ENCODE peak calls at places on chromosomes 11 and 22, in four cellular contexts. One of them, this sample, is unnamed.

GRCh38 chr11:66265531-66266377 is 2.7 kb upstream of the RAB1B start:
- DNase-seq in hepatocyte: no peak
- DNase-seq in psoas muscle: no peak
- DNase-seq in choroid plexus epithelial cell: no peak
- DNase-seq in this sample: no peak

GRCh38 chr11:6812391-6813005 is 13.0 kb upstream of the OR6A2 start:
- DNase-seq in hepatocyte: peak; percentile 56
- DNase-seq in psoas muscle: no peak
- DNase-seq in choroid plexus epithelial cell: peak; percentile 65
- DNase-seq in this sample: peak; percentile 33

GRCh38 chr11:12693485-12694181 is 19.4 kb downstream of the TEAD1 start:
- DNase-seq in hepatocyte: peak; percentile 73
- DNase-seq in psoas muscle: peak; percentile 32
- DNase-seq in choroid plexus epithelial cell: peak; percentile 97
- DNase-seq in this sample: peak; percentile 98

GRCh38 chr22:29689872-29690213 is 30.0 kb upstream of the CABP7 start:
- DNase-seq in hepatocyte: peak; percentile 75
- DNase-seq in psoas muscle: peak; percentile 67
- DNase-seq in choroid plexus epithelial cell: peak; percentile 71
- DNase-seq in this sample: peak; percentile 44

GRCh38 chr22:46085831-46086576 is 64.3 kb upstream of the PPARA start:
- DNase-seq in hepatocyte: no peak
- DNase-seq in psoas muscle: peak; percentile 91
- DNase-seq in choroid plexus epithelial cell: no peak
- DNase-seq in this sample: peak; percentile 95

GRCh38 chr11:36622431-36623136 is 24.5 kb upstream of the RAG2 start:
- DNase-seq in hepatocyte: peak; percentile 40
- DNase-seq in psoas muscle: no peak
- DNase-seq in choroid plexus epithelial cell: peak; percentile 63
- DNase-seq in this sample: peak; percentile 30

GRCh38 chr11:59802639-59803176 is 7.9 kb downstream of the MRPL16 start:
- DNase-seq in hepatocyte: peak; percentile 62
- DNase-seq in psoas muscle: no peak
- DNase-seq in choroid plexus epithelial cell: peak; percentile 75
- DNase-seq in this sample: peak; percentile 70

GRCh38 chr22:27588273-27588672 is 213.3 kb downstream of the MN1 start:
- DNase-seq in hepatocyte: peak; percentile 69
- DNase-seq in psoas muscle: no peak
- DNase-seq in choroid plexus epithelial cell: no peak
- DNase-seq in this sample: no peak

GRCh38 chr11:1696608-1697570 is at the start of gene KRTAP5-6:
- DNase-seq in hepatocyte: no peak
- DNase-seq in psoas muscle: no peak
- DNase-seq in choroid plexus epithelial cell: no peak
- DNase-seq in this sample: no peak

GRCh38 chr11:35083181-35084061 is 55.5 kb upstream of the CD44 start:
- DNase-seq in hepatocyte: peak; percentile 60
- DNase-seq in psoas muscle: peak; percentile 42
- DNase-seq in choroid plexus epithelial cell: peak; percentile 99
- DNase-seq in this sample: peak; percentile 88

GRCh38 chr11:123221074-123221473 is 26.0 kb upstream of the CLMP start:
- DNase-seq in hepatocyte: no peak
- DNase-seq in psoas muscle: no peak
- DNase-seq in choroid plexus epithelial cell: no peak
- DNase-seq in this sample: peak; percentile 88

GRCh38 chr22:43996170-43996980 is 27.7 kb upstream of the PARVB start:
- DNase-seq in hepatocyte: no peak
- DNase-seq in psoas muscle: peak; percentile 55
- DNase-seq in choroid plexus epithelial cell: no peak
- DNase-seq in this sample: no peak

GRCh38 chr11:59053387-59053786 is 32.7 kb upstream of the GLYATL1B start:
- DNase-seq in hepatocyte: peak; percentile 64
- DNase-seq in psoas muscle: peak; percentile 62
- DNase-seq in choroid plexus epithelial cell: peak; percentile 57
- DNase-seq in this sample: peak; percentile 64

GRCh38 chr22:50218996-50219727 is 18.4 kb downstream of the SELENOO start:
- DNase-seq in hepatocyte: peak; percentile 83
- DNase-seq in psoas muscle: peak; percentile 84
- DNase-seq in choroid plexus epithelial cell: peak; percentile 94
- DNase-seq in this sample: peak; percentile 81

GRCh38 chr11:45252877-45253276 is 33.3 kb downstream of the SYT13 start:
- DNase-seq in hepatocyte: no peak
- DNase-seq in psoas muscle: no peak
- DNase-seq in choroid plexus epithelial cell: no peak
- DNase-seq in this sample: no peak

GRCh38 chr11:119509969-119510401 is 87.0 kb upstream of the THY1 start:
- DNase-seq in hepatocyte: peak; percentile 64
- DNase-seq in psoas muscle: peak; percentile 46
- DNase-seq in choroid plexus epithelial cell: peak; percentile 86
- DNase-seq in this sample: peak; percentile 48

GRCh38 chr11:128759597-128759996 is 65.7 kb downstream of the FLI1 start:
- DNase-seq in hepatocyte: peak; percentile 13
- DNase-seq in psoas muscle: no peak
- DNase-seq in choroid plexus epithelial cell: peak; percentile 48
- DNase-seq in this sample: peak; percentile 53

GRCh38 chr11:48193876-48194275 is 22.7 kb upstream of the OR4B1 start:
- DNase-seq in hepatocyte: no peak
- DNase-seq in psoas muscle: no peak
- DNase-seq in choroid plexus epithelial cell: peak; percentile 35
- DNase-seq in this sample: peak; percentile 55

GRCh38 chr11:10654211-10655150 is 39.1 kb downstream of the IRAG1 start:
- DNase-seq in hepatocyte: peak; percentile 68
- DNase-seq in psoas muscle: no peak
- DNase-seq in choroid plexus epithelial cell: peak; percentile 88
- DNase-seq in this sample: peak; percentile 48

GRCh38 chr22:46971141-46971775 is 208.8 kb downstream of the TBC1D22A start:
- DNase-seq in hepatocyte: peak; percentile 66
- DNase-seq in psoas muscle: no peak
- DNase-seq in choroid plexus epithelial cell: peak; percentile 75
- DNase-seq in this sample: peak; percentile 74

GRCh38 chr22:35489225-35489624 is 51.4 kb upstream of the RASD2 start:
- DNase-seq in hepatocyte: no peak
- DNase-seq in psoas muscle: no peak
- DNase-seq in choroid plexus epithelial cell: no peak
- DNase-seq in this sample: no peak

GRCh38 chr11:68429661-68430060 is 30.9 kb upstream of the PPP6R3 start:
- DNase-seq in hepatocyte: no peak
- DNase-seq in psoas muscle: no peak
- DNase-seq in choroid plexus epithelial cell: no peak
- DNase-seq in this sample: no peak
- TF ChIP-seq CTCF in hepatocyte: no peak
- TF ChIP-seq CTCF in psoas muscle: no peak
- TF ChIP-seq CTCF in choroid plexus epithelial cell: no peak
- TF ChIP-seq CTCF in this sample: no peak

DNA sequence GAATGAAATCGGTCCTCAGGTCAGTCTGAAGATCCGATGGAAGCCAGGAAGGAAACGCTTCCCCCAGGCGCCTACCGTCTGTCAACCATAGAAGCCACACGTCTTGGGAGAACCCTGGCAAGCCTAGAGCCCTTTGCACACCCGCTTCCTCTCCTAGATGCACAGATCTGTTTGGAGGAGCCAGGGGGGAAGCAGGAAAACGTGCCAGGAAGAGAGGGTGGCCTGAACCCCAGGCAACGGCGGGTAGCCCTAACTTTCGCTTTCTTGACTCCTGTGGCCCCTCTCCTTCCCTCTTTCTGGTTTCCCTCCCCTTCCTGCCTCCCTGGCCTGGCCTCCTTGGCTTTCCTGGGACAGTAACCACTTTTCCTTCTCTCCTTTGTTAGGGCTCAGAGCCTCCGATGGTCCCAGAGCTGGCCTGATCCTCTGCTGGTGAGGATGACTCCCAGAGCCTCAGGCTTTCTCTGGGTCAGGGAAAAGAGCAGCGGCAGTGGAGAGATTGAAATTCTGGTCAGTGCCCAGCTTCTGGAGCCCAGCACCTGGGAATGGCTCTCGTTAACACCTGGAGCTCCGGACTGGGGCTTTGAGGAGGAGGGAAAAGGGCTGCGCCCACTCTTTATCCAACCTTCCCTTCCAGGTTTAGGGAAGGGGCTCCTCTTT is 2.1 kb downstream of the FXYD6 start:
- DNase-seq in hepatocyte: no peak
- DNase-seq in psoas muscle: no peak
- DNase-seq in choroid plexus epithelial cell: no peak
- DNase-seq in this sample: no peak
- H3K4me3 ChIP-seq in hepatocyte: no peak overlapping the region
- H3K4me3 ChIP-seq in psoas muscle: peak overlapping the region; percentile 41
- H3K4me3 ChIP-seq in choroid plexus epithelial cell: no peak overlapping the region
- H3K4me3 ChIP-seq in this sample: no peak overlapping the region

DNA sequence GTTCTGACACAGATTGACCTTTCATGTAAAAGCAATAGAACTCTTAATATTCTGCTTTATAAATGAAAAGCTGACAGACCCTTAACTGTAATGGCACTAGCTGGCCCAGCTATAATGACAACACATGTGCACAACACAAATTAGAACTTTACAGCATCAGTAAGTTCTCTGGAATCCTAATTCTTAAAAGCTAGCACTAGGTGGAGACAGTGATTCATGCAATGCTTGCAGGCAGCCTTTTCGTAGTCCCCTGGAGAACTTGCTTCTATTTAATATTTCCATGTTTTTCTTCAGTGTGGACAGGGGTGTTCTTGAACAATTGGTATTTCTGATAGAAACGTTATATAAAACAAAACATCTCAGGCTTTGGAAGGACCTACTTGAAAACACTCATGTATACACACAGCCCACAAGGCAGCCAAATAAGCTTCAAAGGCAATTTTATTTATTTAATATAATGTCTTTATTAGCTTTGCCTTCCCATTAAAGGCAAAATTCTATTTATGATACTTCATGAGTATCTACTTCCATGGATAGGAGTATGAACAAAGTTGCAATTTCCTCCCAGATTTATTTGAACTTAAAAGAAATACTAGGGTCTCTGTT is 374.3 kb upstream of the MPPED2 start:
- DNase-seq in hepatocyte: peak; percentile 70
- DNase-seq in psoas muscle: no peak
- DNase-seq in choroid plexus epithelial cell: peak; percentile 84
- DNase-seq in this sample: peak; percentile 16
- TF ChIP-seq CTCF in hepatocyte: peak; percentile 86
- TF ChIP-seq CTCF in psoas muscle: peak; percentile 34
- TF ChIP-seq CTCF in choroid plexus epithelial cell: peak; percentile 82
- TF ChIP-seq CTCF in this sample: peak; percentile 32

GRCh38 chr22:20965104-20965887 is 1.8 kb upstream of the AIFM3 start:
- DNase-seq in hepatocyte: no peak
- DNase-seq in psoas muscle: peak; percentile 19
- DNase-seq in choroid plexus epithelial cell: no peak
- DNase-seq in this sample: no peak

GRCh38 chr22:20966883-20967696 is at the start of gene AIFM3:
- DNase-seq in hepatocyte: no peak
- DNase-seq in psoas muscle: no peak
- DNase-seq in choroid plexus epithelial cell: no peak
- DNase-seq in this sample: no peak

GRCh38 chr22:20964799-20965103 is 2.3 kb upstream of the AIFM3 start:
- DNase-seq in hepatocyte: no peak
- DNase-seq in psoas muscle: no peak
- DNase-seq in choroid plexus epithelial cell: no peak
- DNase-seq in this sample: no peak

GRCh38 chr22:20967697-20968201 is 694 bp downstream of the AIFM3 start:
- DNase-seq in hepatocyte: no peak
- DNase-seq in psoas muscle: no peak
- DNase-seq in choroid plexus epithelial cell: no peak
- DNase-seq in this sample: no peak

DNA sequence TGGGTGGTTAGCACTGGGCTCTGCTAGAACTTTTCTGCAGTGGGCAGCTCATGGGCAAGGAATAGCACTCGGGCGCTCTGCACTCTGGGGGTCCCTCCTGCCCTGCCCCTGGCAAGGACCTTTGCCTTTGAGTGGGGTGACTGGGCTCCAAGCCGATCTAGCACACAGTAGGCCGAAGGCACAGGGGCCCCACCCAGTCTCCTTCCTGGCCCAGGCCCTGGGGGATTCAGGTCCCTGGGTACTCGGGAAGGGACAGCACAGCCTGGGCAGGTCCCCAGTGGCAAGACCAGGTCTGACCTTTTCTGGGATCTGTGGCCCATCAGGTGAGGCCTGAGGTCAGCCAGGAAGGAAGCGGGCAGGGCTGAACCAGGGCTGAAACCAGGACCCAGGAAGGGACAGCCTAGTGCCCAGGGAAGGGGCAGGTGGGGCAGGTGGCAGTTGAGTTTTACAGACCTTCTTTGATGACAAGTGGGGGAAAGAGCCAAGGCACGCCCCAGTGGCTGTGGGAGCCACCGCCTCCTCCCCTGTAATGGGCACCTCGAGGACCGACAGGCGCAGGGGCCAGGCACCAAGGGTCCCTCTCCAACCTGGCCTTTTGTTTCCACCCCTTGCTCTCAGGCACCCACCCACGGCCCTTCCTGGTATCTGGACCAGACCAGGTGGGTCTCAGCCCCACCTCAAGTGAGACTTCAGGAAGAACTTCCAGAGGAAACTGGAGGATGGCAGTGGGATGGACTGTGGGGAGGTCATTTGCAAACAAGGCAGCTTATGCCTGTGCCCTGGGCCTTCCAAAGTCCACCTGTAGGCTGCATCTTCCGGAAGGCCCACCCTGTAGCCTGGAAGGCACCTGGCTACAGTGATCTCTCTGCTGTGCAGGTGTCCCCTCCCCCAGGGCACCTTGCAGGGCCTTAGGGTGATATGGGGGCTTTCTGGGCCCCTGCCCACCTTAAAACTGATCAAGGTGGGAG is 883 bp upstream of the AIFM3 start:
- DNase-seq in hepatocyte: no peak
- DNase-seq in psoas muscle: no peak
- DNase-seq in choroid plexus epithelial cell: no peak
- DNase-seq in this sample: no peak
- H3K4me3 ChIP-seq in hepatocyte: no peak overlapping the region
- H3K4me3 ChIP-seq in psoas muscle: no peak overlapping the region
- H3K4me3 ChIP-seq in choroid plexus epithelial cell: no peak overlapping the region
- H3K4me3 ChIP-seq in this sample: no peak overlapping the region

GRCh38 chr11:17987826-17988225 is 25.0 kb downstream of the SERGEF start:
- DNase-seq in hepatocyte: no peak
- DNase-seq in psoas muscle: no peak
- DNase-seq in choroid plexus epithelial cell: no peak
- DNase-seq in this sample: no peak

GRCh38 chr11:17985517-17985916 is 27.3 kb downstream of the SERGEF start:
- DNase-seq in hepatocyte: peak; percentile 54
- DNase-seq in psoas muscle: no peak
- DNase-seq in choroid plexus epithelial cell: peak; percentile 47
- DNase-seq in this sample: no peak

GRCh38 chr11:17986007-17986710 is 26.7 kb downstream of the SERGEF start:
- DNase-seq in hepatocyte: peak; percentile 27
- DNase-seq in psoas muscle: peak; percentile 45
- DNase-seq in choroid plexus epithelial cell: peak; percentile 84
- DNase-seq in this sample: peak; percentile 69

GRCh38 chr11:17988465-17988864 is 24.4 kb downstream of the SERGEF start:
- DNase-seq in hepatocyte: no peak
- DNase-seq in psoas muscle: no peak
- DNase-seq in choroid plexus epithelial cell: no peak
- DNase-seq in this sample: no peak

DNA sequence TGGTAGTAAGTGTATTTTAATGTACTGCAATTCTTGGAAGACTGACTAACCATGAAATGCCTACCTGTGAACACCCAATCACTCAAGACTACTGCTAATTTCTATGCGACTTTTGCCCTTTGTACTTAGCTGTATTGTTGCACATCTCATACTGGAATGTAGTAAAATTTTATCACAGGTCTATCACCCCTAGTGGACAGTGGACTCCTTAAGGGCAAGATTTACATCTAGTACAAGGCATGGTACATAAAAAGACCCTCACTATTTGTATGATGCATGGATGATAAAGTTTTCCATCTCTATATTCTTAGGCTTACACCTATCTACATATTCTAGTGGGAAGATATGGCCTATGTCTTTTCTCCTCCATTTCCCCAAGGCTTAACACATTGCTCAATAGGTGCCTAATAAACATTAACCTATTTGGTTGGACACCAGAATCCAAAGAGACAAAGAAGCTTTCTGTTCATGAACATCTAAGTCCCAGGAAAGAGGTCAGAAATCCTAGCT is 26.1 kb downstream of the SERGEF start:
- DNase-seq in hepatocyte: peak; percentile 48
- DNase-seq in psoas muscle: no peak
- DNase-seq in choroid plexus epithelial cell: peak; percentile 10
- DNase-seq in this sample: no peak
- TF ChIP-seq CTCF in hepatocyte: peak; percentile 32
- TF ChIP-seq CTCF in psoas muscle: no peak
- TF ChIP-seq CTCF in choroid plexus epithelial cell: no peak
- TF ChIP-seq CTCF in this sample: no peak

This sample was measured in fibroblast of villous mesenchyme.